ENCODE peak calls at places on chromosomes 16 and 17, in nine cellular contexts. One of them, this sample, is unnamed.

GRCh38 chr17:82520041-82520910 is 744 bp downstream of the FOXK2 start:
- DNase-seq in mesothelial cell of epicardium: peak; percentile 56
- DNase-seq in cardiac fibroblast: peak; percentile 46
- DNase-seq in neural crest cell: peak; percentile 18
- DNase-seq in epithelial cell of proximal tubule: no peak
- DNase-seq in GM13977: peak; percentile 68
- DNase-seq in right lobe of liver: peak; percentile 54
- DNase-seq in colonic mucosa: peak; percentile 39
- DNase-seq in CD8-positive, alpha-beta T cell: peak; percentile 10
- DNase-seq in this sample: no peak

GRCh38 chr16:23052908-23053580 is 96.2 kb downstream of the USP31 start:
- DNase-seq in neural crest cell: no peak
- DNase-seq in epithelial cell of proximal tubule: no peak
- DNase-seq in mesothelial cell of epicardium: no peak
- DNase-seq in right lobe of liver: no peak
- DNase-seq in colonic mucosa: no peak
- DNase-seq in cardiac fibroblast: no peak
- DNase-seq in CD8-positive, alpha-beta T cell: no peak
- DNase-seq in GM13977: no peak
- DNase-seq in this sample: no peak

GRCh38 chr17:8799851-8800212 is 667 bp upstream of the MFSD6L start:
- DNase-seq in mesothelial cell of epicardium: no peak
- DNase-seq in colonic mucosa: no peak
- DNase-seq in CD8-positive, alpha-beta T cell: no peak
- DNase-seq in cardiac fibroblast: no peak
- DNase-seq in neural crest cell: no peak
- DNase-seq in right lobe of liver: no peak
- DNase-seq in epithelial cell of proximal tubule: no peak
- DNase-seq in GM13977: no peak
- DNase-seq in this sample: no peak

GRCh38 chr17:50070908-50071680 is 15.2 kb downstream of the ITGA3 start:
- DNase-seq in GM13977: no peak
- DNase-seq in CD8-positive, alpha-beta T cell: no peak
- DNase-seq in right lobe of liver: no peak
- DNase-seq in epithelial cell of proximal tubule: no peak
- DNase-seq in cardiac fibroblast: no peak
- DNase-seq in neural crest cell: no peak
- DNase-seq in colonic mucosa: no peak
- DNase-seq in mesothelial cell of epicardium: no peak
- DNase-seq in this sample: no peak

GRCh38 chr17:79814966-79815835 is 18.3 kb upstream of the CBX8 start:
- DNase-seq in cardiac fibroblast: peak; percentile 45
- DNase-seq in GM13977: no peak
- DNase-seq in CD8-positive, alpha-beta T cell: no peak
- DNase-seq in colonic mucosa: peak; percentile 71
- DNase-seq in mesothelial cell of epicardium: peak; percentile 62
- DNase-seq in right lobe of liver: peak; percentile 77
- DNase-seq in neural crest cell: no peak
- DNase-seq in epithelial cell of proximal tubule: no peak
- DNase-seq in this sample: no peak

GRCh38 chr16:82699711-82700495 is 73.1 kb downstream of the CDH13 start:
- DNase-seq in neural crest cell: no peak
- DNase-seq in right lobe of liver: no peak
- DNase-seq in mesothelial cell of epicardium: no peak
- DNase-seq in colonic mucosa: peak; percentile 22
- DNase-seq in epithelial cell of proximal tubule: no peak
- DNase-seq in GM13977: no peak
- DNase-seq in CD8-positive, alpha-beta T cell: no peak
- DNase-seq in cardiac fibroblast: peak; percentile 92
- DNase-seq in this sample: no peak

GRCh38 chr17:38911081-38911730 is 14.2 kb upstream of the LASP1NB start:
- DNase-seq in GM13977: no peak
- DNase-seq in cardiac fibroblast: no peak
- DNase-seq in CD8-positive, alpha-beta T cell: no peak
- DNase-seq in neural crest cell: no peak
- DNase-seq in right lobe of liver: peak; percentile 43
- DNase-seq in mesothelial cell of epicardium: no peak
- DNase-seq in colonic mucosa: no peak
- DNase-seq in epithelial cell of proximal tubule: no peak
- DNase-seq in this sample: no peak

GRCh38 chr16:87951550-87952538 is 610 bp downstream of the BANP start:
- DNase-seq in cardiac fibroblast: no peak
- DNase-seq in CD8-positive, alpha-beta T cell: no peak
- DNase-seq in mesothelial cell of epicardium: no peak
- DNase-seq in epithelial cell of proximal tubule: peak; percentile 65
- DNase-seq in colonic mucosa: peak; percentile 49
- DNase-seq in neural crest cell: no peak
- DNase-seq in right lobe of liver: peak; percentile 55
- DNase-seq in GM13977: no peak
- DNase-seq in this sample: no peak

GRCh38 chr16:66227766-66228530 is 138.5 kb upstream of the CDH5 start:
- DNase-seq in mesothelial cell of epicardium: no peak
- DNase-seq in GM13977: no peak
- DNase-seq in CD8-positive, alpha-beta T cell: no peak
- DNase-seq in cardiac fibroblast: no peak
- DNase-seq in neural crest cell: no peak
- DNase-seq in right lobe of liver: peak; percentile 37
- DNase-seq in colonic mucosa: no peak
- DNase-seq in epithelial cell of proximal tubule: no peak
- DNase-seq in this sample: peak; percentile 31

GRCh38 chr17:59067756-59068155 is 38.9 kb downstream of the TRIM37 start:
- DNase-seq in right lobe of liver: no peak
- DNase-seq in CD8-positive, alpha-beta T cell: no peak
- DNase-seq in epithelial cell of proximal tubule: no peak
- DNase-seq in colonic mucosa: no peak
- DNase-seq in GM13977: no peak
- DNase-seq in neural crest cell: no peak
- DNase-seq in mesothelial cell of epicardium: no peak
- DNase-seq in cardiac fibroblast: no peak
- DNase-seq in this sample: no peak

GRCh38 chr16:12682441-12682840 is 121.2 kb downstream of the CPPED1 start:
- DNase-seq in CD8-positive, alpha-beta T cell: no peak
- DNase-seq in colonic mucosa: no peak
- DNase-seq in GM13977: no peak
- DNase-seq in epithelial cell of proximal tubule: no peak
- DNase-seq in right lobe of liver: no peak
- DNase-seq in cardiac fibroblast: no peak
- DNase-seq in neural crest cell: no peak
- DNase-seq in mesothelial cell of epicardium: no peak
- DNase-seq in this sample: no peak

GRCh38 chr17:44086364-44087311 is 16.1 kb downstream of the G6PC3 start:
- DNase-seq in epithelial cell of proximal tubule: no peak
- DNase-seq in colonic mucosa: no peak
- DNase-seq in cardiac fibroblast: peak; percentile 90
- DNase-seq in CD8-positive, alpha-beta T cell: peak; percentile 18
- DNase-seq in neural crest cell: no peak
- DNase-seq in right lobe of liver: no peak
- DNase-seq in mesothelial cell of epicardium: peak; percentile 66
- DNase-seq in GM13977: no peak
- DNase-seq in this sample: no peak

GRCh38 chr16:68961778-68962402 is 118.6 kb downstream of the TANGO6 start:
- DNase-seq in right lobe of liver: no peak
- DNase-seq in colonic mucosa: no peak
- DNase-seq in CD8-positive, alpha-beta T cell: no peak
- DNase-seq in neural crest cell: no peak
- DNase-seq in mesothelial cell of epicardium: no peak
- DNase-seq in GM13977: no peak
- DNase-seq in epithelial cell of proximal tubule: no peak
- DNase-seq in cardiac fibroblast: peak; percentile 41
- DNase-seq in this sample: no peak

GRCh38 chr16:2483160-2483559 is 8.2 kb downstream of the TBC1D24 start:
- DNase-seq in epithelial cell of proximal tubule: no peak
- DNase-seq in colonic mucosa: no peak
- DNase-seq in cardiac fibroblast: no peak
- DNase-seq in right lobe of liver: peak; percentile 43
- DNase-seq in neural crest cell: no peak
- DNase-seq in CD8-positive, alpha-beta T cell: no peak
- DNase-seq in GM13977: no peak
- DNase-seq in mesothelial cell of epicardium: no peak
- DNase-seq in this sample: no peak

GRCh38 chr16:4344659-4345438 is 6.3 kb downstream of the PAM16 start:
- DNase-seq in neural crest cell: no peak
- DNase-seq in colonic mucosa: no peak
- DNase-seq in GM13977: no peak
- DNase-seq in epithelial cell of proximal tubule: no peak
- DNase-seq in mesothelial cell of epicardium: no peak
- DNase-seq in right lobe of liver: no peak
- DNase-seq in CD8-positive, alpha-beta T cell: no peak
- DNase-seq in cardiac fibroblast: no peak
- DNase-seq in this sample: no peak

GRCh38 chr16:89094252-89094901 is 725 bp downstream of the ACSF3 start:
- DNase-seq in mesothelial cell of epicardium: no peak
- DNase-seq in colonic mucosa: peak; percentile 46
- DNase-seq in epithelial cell of proximal tubule: no peak
- DNase-seq in GM13977: peak; percentile 47
- DNase-seq in cardiac fibroblast: peak; percentile 19
- DNase-seq in neural crest cell: no peak
- DNase-seq in CD8-positive, alpha-beta T cell: no peak
- DNase-seq in right lobe of liver: no peak
- DNase-seq in this sample: no peak

GRCh38 chr16:27780468-27781194 is 230.7 kb downstream of the KATNIP start:
- DNase-seq in colonic mucosa: no peak
- DNase-seq in neural crest cell: no peak
- DNase-seq in cardiac fibroblast: no peak
- DNase-seq in right lobe of liver: no peak
- DNase-seq in mesothelial cell of epicardium: no peak
- DNase-seq in epithelial cell of proximal tubule: no peak
- DNase-seq in GM13977: peak; percentile 24
- DNase-seq in CD8-positive, alpha-beta T cell: no peak
- DNase-seq in this sample: no peak

GRCh38 chr17:77645441-77646430 is 312.8 kb upstream of the TNRC6C start:
- DNase-seq in colonic mucosa: no peak
- DNase-seq in epithelial cell of proximal tubule: no peak
- DNase-seq in CD8-positive, alpha-beta T cell: peak; percentile 50
- DNase-seq in mesothelial cell of epicardium: no peak
- DNase-seq in cardiac fibroblast: peak; percentile 5
- DNase-seq in right lobe of liver: no peak
- DNase-seq in GM13977: no peak
- DNase-seq in neural crest cell: no peak
- DNase-seq in this sample: no peak

GRCh38 chr16:85754403-85754802 is 3.5 kb upstream of the C16orf74 start:
- DNase-seq in colonic mucosa: no peak
- DNase-seq in epithelial cell of proximal tubule: no peak
- DNase-seq in mesothelial cell of epicardium: no peak
- DNase-seq in right lobe of liver: no peak
- DNase-seq in GM13977: peak; percentile 38
- DNase-seq in neural crest cell: no peak
- DNase-seq in CD8-positive, alpha-beta T cell: no peak
- DNase-seq in cardiac fibroblast: no peak
- DNase-seq in this sample: no peak

GRCh38 chr17:77313831-77314230 is 173.1 kb downstream of the SEC14L1 start:
- DNase-seq in epithelial cell of proximal tubule: no peak
- DNase-seq in CD8-positive, alpha-beta T cell: no peak
- DNase-seq in right lobe of liver: peak; percentile 31
- DNase-seq in colonic mucosa: no peak
- DNase-seq in GM13977: no peak
- DNase-seq in neural crest cell: no peak
- DNase-seq in cardiac fibroblast: no peak
- DNase-seq in mesothelial cell of epicardium: no peak
- DNase-seq in this sample: no peak

GRCh38 chr16:21685034-21685455 is 21.3 kb downstream of the OTOA start:
- DNase-seq in neural crest cell: peak; percentile 30
- DNase-seq in colonic mucosa: no peak
- DNase-seq in CD8-positive, alpha-beta T cell: no peak
- DNase-seq in epithelial cell of proximal tubule: no peak
- DNase-seq in right lobe of liver: no peak
- DNase-seq in mesothelial cell of epicardium: peak; percentile 47
- DNase-seq in GM13977: no peak
- DNase-seq in cardiac fibroblast: no peak
- DNase-seq in this sample: no peak

GRCh38 chr16:2071454-2072263 is 23.9 kb downstream of the TSC2 start:
- DNase-seq in CD8-positive, alpha-beta T cell: no peak
- DNase-seq in neural crest cell: no peak
- DNase-seq in colonic mucosa: no peak
- DNase-seq in mesothelial cell of epicardium: no peak
- DNase-seq in epithelial cell of proximal tubule: no peak
- DNase-seq in GM13977: no peak
- DNase-seq in cardiac fibroblast: no peak
- DNase-seq in right lobe of liver: no peak
- DNase-seq in this sample: no peak

GRCh38 chr16:67923414-67924127 is 8.1 kb downstream of the CTRL start:
- DNase-seq in mesothelial cell of epicardium: no peak
- DNase-seq in epithelial cell of proximal tubule: no peak
- DNase-seq in CD8-positive, alpha-beta T cell: no peak
- DNase-seq in colonic mucosa: no peak
- DNase-seq in cardiac fibroblast: no peak
- DNase-seq in neural crest cell: no peak
- DNase-seq in right lobe of liver: no peak
- DNase-seq in GM13977: no peak
- DNase-seq in this sample: no peak

GRCh38 chr17:80861892-80862291 is 129.7 kb upstream of the CHMP6 start:
- DNase-seq in cardiac fibroblast: peak; percentile 34
- DNase-seq in CD8-positive, alpha-beta T cell: peak; percentile 39
- DNase-seq in mesothelial cell of epicardium: no peak
- DNase-seq in epithelial cell of proximal tubule: no peak
- DNase-seq in right lobe of liver: no peak
- DNase-seq in neural crest cell: peak; percentile 30
- DNase-seq in GM13977: no peak
- DNase-seq in colonic mucosa: no peak
- DNase-seq in this sample: no peak
- TF ChIP-seq CTCF in cardiac fibroblast: peak; percentile 40
- TF ChIP-seq CTCF in CD8-positive, alpha-beta T cell: peak; percentile 50
- TF ChIP-seq CTCF in mesothelial cell of epicardium: no peak
- TF ChIP-seq CTCF in epithelial cell of proximal tubule: peak; percentile 56
- TF ChIP-seq CTCF in right lobe of liver: no peak
- TF ChIP-seq CTCF in neural crest cell: peak; percentile 46
- TF ChIP-seq CTCF in GM13977: no peak
- TF ChIP-seq CTCF in colonic mucosa: no peak
- TF ChIP-seq CTCF in this sample: peak; percentile 40

GRCh38 chr17:4551141-4551540 is 4.0 kb downstream of the MYBBP1A start:
- DNase-seq in right lobe of liver: no peak
- DNase-seq in CD8-positive, alpha-beta T cell: no peak
- DNase-seq in mesothelial cell of epicardium: no peak
- DNase-seq in neural crest cell: no peak
- DNase-seq in colonic mucosa: no peak
- DNase-seq in cardiac fibroblast: no peak
- DNase-seq in GM13977: no peak
- DNase-seq in epithelial cell of proximal tubule: no peak
- DNase-seq in this sample: no peak
- TF ChIP-seq CTCF in right lobe of liver: no peak
- TF ChIP-seq CTCF in CD8-positive, alpha-beta T cell: no peak
- TF ChIP-seq CTCF in mesothelial cell of epicardium: no peak
- TF ChIP-seq CTCF in neural crest cell: peak; percentile 22
- TF ChIP-seq CTCF in colonic mucosa: no peak
- TF ChIP-seq CTCF in cardiac fibroblast: no peak
- TF ChIP-seq CTCF in GM13977: no peak
- TF ChIP-seq CTCF in epithelial cell of proximal tubule: peak; percentile 22
- TF ChIP-seq CTCF in this sample: no peak

GRCh38 chr16:709651-710499 is 4.3 kb upstream of the FBXL16 start:
- DNase-seq in CD8-positive, alpha-beta T cell: no peak
- DNase-seq in right lobe of liver: no peak
- DNase-seq in epithelial cell of proximal tubule: no peak
- DNase-seq in cardiac fibroblast: peak; percentile 92
- DNase-seq in mesothelial cell of epicardium: no peak
- DNase-seq in GM13977: no peak
- DNase-seq in neural crest cell: peak; percentile 88
- DNase-seq in colonic mucosa: no peak
- DNase-seq in this sample: peak; percentile 96
- TF ChIP-seq CTCF in CD8-positive, alpha-beta T cell: no peak
- TF ChIP-seq CTCF in right lobe of liver: no peak
- TF ChIP-seq CTCF in epithelial cell of proximal tubule: no peak
- TF ChIP-seq CTCF in cardiac fibroblast: no peak
- TF ChIP-seq CTCF in mesothelial cell of epicardium: no peak
- TF ChIP-seq CTCF in GM13977: no peak
- TF ChIP-seq CTCF in neural crest cell: no peak
- TF ChIP-seq CTCF in colonic mucosa: no peak
- TF ChIP-seq CTCF in this sample: no peak

GRCh38 chr16:9647981-9648701 is 534.1 kb downstream of the GRIN2A start:
- DNase-seq in colonic mucosa: peak; percentile 26
- DNase-seq in GM13977: peak; percentile 21
- DNase-seq in epithelial cell of proximal tubule: no peak
- DNase-seq in cardiac fibroblast: peak; percentile 45
- DNase-seq in neural crest cell: peak; percentile 3
- DNase-seq in right lobe of liver: no peak
- DNase-seq in CD8-positive, alpha-beta T cell: no peak
- DNase-seq in mesothelial cell of epicardium: no peak
- DNase-seq in this sample: peak; percentile 24
- TF ChIP-seq CTCF in colonic mucosa: peak; percentile 56
- TF ChIP-seq CTCF in GM13977: peak; percentile 74
- TF ChIP-seq CTCF in epithelial cell of proximal tubule: peak; percentile 77
- TF ChIP-seq CTCF in cardiac fibroblast: peak; percentile 67
- TF ChIP-seq CTCF in neural crest cell: peak; percentile 88
- TF ChIP-seq CTCF in right lobe of liver: peak; percentile 75
- TF ChIP-seq CTCF in CD8-positive, alpha-beta T cell: no peak
- TF ChIP-seq CTCF in mesothelial cell of epicardium: peak; percentile 64
- TF ChIP-seq CTCF in this sample: peak; percentile 85